ENCODE peak calls at places on chromosomes 16 and 17, in seven cellular contexts. L, O, R, T, S, F and P are unnamed samples.

GRCh38 chr16:4487955-4488481 is 11.8 kb downstream of the HMOX2 start:
- DNase-seq in R (no peak), S (no peak), O (no peak), L (peak; percentile 73), T (no peak), F (peak; percentile 42), P (no peak)

GRCh38 chr17:31413871-31414589 is 22.6 kb downstream of the RAB11FIP4 start:
- DNase-seq in L (peak; percentile 81), T (no peak), R (no peak), S (no peak), F (no peak), O (no peak), P (no peak)

GRCh38 chr17:8123695-8124349 is at the start of gene HES7:
- DNase-seq in O (no peak), F (no peak), L (no peak), R (no peak), S (no peak), T (no peak), P (peak; percentile 35)

GRCh38 chr17:76152580-76152979 is 11.5 kb upstream of the FOXJ1 start:
- DNase-seq in T (no peak), O (no peak), S (no peak), R (no peak), F (no peak), L (no peak), P (no peak)

GRCh38 chr16:12420661-12421209 is 383.0 kb downstream of the CPPED1 start:
- DNase-seq in S (no peak), F (no peak), T (no peak), L (peak; percentile 26), O (no peak), R (no peak), P (no peak)

GRCh38 chr16:81784042-81784785 is 5.1 kb downstream of the PLCG2 start:
- DNase-seq in T (no peak), L (no peak), S (no peak), O (no peak), R (no peak), F (no peak), P (no peak)

GRCh38 chr16:28977703-28978641 is 3.4 kb downstream of the SPNS1 start:
- DNase-seq in F (no peak), T (no peak), S (no peak), L (peak; percentile 32), R (no peak), O (no peak), P (no peak)

GRCh38 chr17:920190-920589 is 59.4 kb downstream of the NXN start:
- DNase-seq in O (no peak), S (no peak), T (no peak), R (no peak), F (no peak), L (no peak), P (no peak)

GRCh38 chr17:64019486-64020067 is 856 bp downstream of the ICAM2 start:
- DNase-seq in T (no peak), S (no peak), O (no peak), L (no peak), R (no peak), F (no peak), P (no peak)

GRCh38 chr17:40541060-40541872 is 24.0 kb downstream of the CCR7 start:
- DNase-seq in S (no peak), R (no peak), F (no peak), O (peak; percentile 69), T (no peak), L (no peak), P (peak; percentile 25)

GRCh38 chr17:8563024-8563776 is 67.3 kb downstream of the MYH10 start:
- DNase-seq in F (no peak), R (no peak), O (no peak), L (no peak), S (no peak), T (no peak), P (no peak)

GRCh38 chr17:81090361-81091133 is 55.6 kb downstream of the BAIAP2 start:
- DNase-seq in R (no peak), L (peak; percentile 80), T (peak; percentile 79), F (peak; percentile 92), S (peak; percentile 71), O (peak; percentile 31), P (no peak)